ENCODE peak calls at places on chromosomes 12 and 14, in seven cellular contexts. M, D, N, S, H, R and Q are unnamed samples.

GRCh38 chr12:58814036-58814435 is 106.3 kb downstream of the LRIG3 start:
- DNase-seq in H (no peak), D (no peak), M (no peak), N (no peak), R (no peak), S (no peak), Q (no peak)

GRCh38 chr12:20426191-20426590 is 57.9 kb downstream of the PDE3A start:
- DNase-seq in D (peak; percentile 33), H (peak; percentile 58), M (no peak), S (no peak), N (no peak), R (no peak), Q (no peak)

GRCh38 chr12:16048511-16048910 is 137.4 kb downstream of the DERA start:
- DNase-seq in N (no peak), M (no peak), S (no peak), R (no peak), D (no peak), H (no peak), Q (no peak)

GRCh38 chr14:34301107-34301734 is 160.8 kb downstream of the SPTSSA start:
- DNase-seq in M (no peak), N (peak; percentile 28), H (no peak), D (no peak), S (peak; percentile 44), R (peak; percentile 59), Q (no peak)

GRCh38 chr12:53636641-53637040 is 10.5 kb upstream of the ATF7 start:
- DNase-seq in M (no peak), H (no peak), R (no peak), D (no peak), S (no peak), N (no peak), Q (no peak)

GRCh38 chr12:10393291-10393690 is 3.5 kb upstream of the KLRK1 start:
- DNase-seq in H (no peak), S (no peak), D (no peak), N (no peak), R (no peak), M (no peak), Q (no peak)

GRCh38 chr14:33454707-33455106 is 496.2 kb downstream of the EGLN3 start:
- DNase-seq in M (no peak), H (no peak), R (no peak), S (no peak), D (no peak), N (no peak), Q (no peak)

GRCh38 chr14:23610090-23610814 is 25.9 kb upstream of the DHRS2 start:
- DNase-seq in H (no peak), S (no peak), N (no peak), D (no peak), M (no peak), R (no peak), Q (no peak)

GRCh38 chr14:50932159-50932558 is 12.1 kb downstream of the PYGL start:
- DNase-seq in S (no peak), H (no peak), N (no peak), M (no peak), D (no peak), R (no peak), Q (no peak)

GRCh38 chr12:108060910-108061309 is 68.2 kb upstream of the WSCD2 start:
- DNase-seq in S (no peak), H (no peak), R (no peak), D (no peak), M (no peak), N (no peak), Q (no peak)

GRCh38 chr14:78104130-78104529 is 66.0 kb upstream of the NRXN3 start:
- DNase-seq in H (no peak), D (no peak), M (no peak), R (no peak), N (no peak), S (no peak), Q (no peak)

GRCh38 chr12:79690606-79691298 is at the start of gene PAWR:
- DNase-seq in S (no peak), N (peak; percentile 70), M (peak; percentile 83), R (peak; percentile 89), H (peak; percentile 60), D (peak; percentile 79), Q (peak; percentile 75)

GRCh38 chr14:105326891-105327694 is 12.5 kb downstream of the PACS2 start:
- DNase-seq in M (no peak), S (no peak), H (peak; percentile 72), R (no peak), N (no peak), D (no peak), Q (no peak)

GRCh38 chr12:76489737-76490136 is 69.8 kb downstream of the OSBPL8 start:
- DNase-seq in M (no peak), D (no peak), H (no peak), N (no peak), S (no peak), R (peak; percentile 38), Q (no peak)

GRCh38 chr14:38646391-38646790 is 390.5 kb upstream of the CLEC14A start:
- DNase-seq in D (no peak), N (no peak), S (no peak), R (no peak), H (no peak), M (no peak), Q (no peak)

GRCh38 chr12:43882578-43883178 is 46.8 kb downstream of the TMEM117 start:
- DNase-seq in R (peak; percentile 75), D (no peak), H (no peak), N (peak; percentile 39), S (peak; percentile 39), M (no peak), Q (no peak)

GRCh38 chr14:99510556-99511139 is 29.4 kb downstream of the CCNK start:
- DNase-seq in H (no peak), N (no peak), M (no peak), R (no peak), S (no peak), D (peak; percentile 35), Q (no peak)

GRCh38 chr14:92466068-92466458 is 47.5 kb upstream of the RIN3 start:
- DNase-seq in R (no peak), N (no peak), D (no peak), M (no peak), H (no peak), S (no peak), Q (no peak)

GRCh38 chr14:83172363-83172762 is 1638.7 kb upstream of the SEL1L start:
- DNase-seq in H (no peak), R (no peak), S (no peak), N (no peak), M (no peak), D (no peak), Q (no peak)

GRCh38 chr12:120366884-120367251 is 2.1 kb downstream of the MSI1 start:
- DNase-seq in R (no peak), S (no peak), M (no peak), D (no peak), N (no peak), H (no peak), Q (no peak)

GRCh38 chr12:12668005-12668404 is 28.0 kb downstream of the GPR19 start:
- DNase-seq in S (no peak), N (no peak), D (no peak), H (no peak), M (no peak), R (no peak), Q (no peak)

GRCh38 chr12:12676605-12677004 is 19.4 kb downstream of the GPR19 start:
- DNase-seq in S (no peak), N (no peak), R (no peak), H (no peak), D (no peak), M (no peak), Q (no peak)

GRCh38 chr12:12671850-12672660 is 23.9 kb downstream of the GPR19 start:
- DNase-seq in N (no peak), D (no peak), M (no peak), S (no peak), H (no peak), R (no peak), Q (no peak)

GRCh38 chr12:12673296-12673695 is 22.7 kb downstream of the GPR19 start:
- DNase-seq in D (no peak), S (no peak), R (no peak), N (no peak), H (no peak), M (no peak), Q (no peak)
- H3K27ac ChIP-seq in D (no peak overlapping the region), S (no peak overlapping the region), R (no peak overlapping the region), N (no peak overlapping the region), H (no peak overlapping the region), M (no peak overlapping the region), Q (no peak overlapping the region)

GRCh38 chr12:48336066-48336465 is 14.7 kb downstream of the ZNF641 start:
- DNase-seq in M (no peak), S (no peak), R (no peak), N (no peak), H (no peak), D (no peak), Q (no peak)
- TF ChIP-seq POLR2A in M (no peak), S (no peak), R (no peak), N (no peak), H (no peak), D (no peak), Q (no peak)

DNA sequence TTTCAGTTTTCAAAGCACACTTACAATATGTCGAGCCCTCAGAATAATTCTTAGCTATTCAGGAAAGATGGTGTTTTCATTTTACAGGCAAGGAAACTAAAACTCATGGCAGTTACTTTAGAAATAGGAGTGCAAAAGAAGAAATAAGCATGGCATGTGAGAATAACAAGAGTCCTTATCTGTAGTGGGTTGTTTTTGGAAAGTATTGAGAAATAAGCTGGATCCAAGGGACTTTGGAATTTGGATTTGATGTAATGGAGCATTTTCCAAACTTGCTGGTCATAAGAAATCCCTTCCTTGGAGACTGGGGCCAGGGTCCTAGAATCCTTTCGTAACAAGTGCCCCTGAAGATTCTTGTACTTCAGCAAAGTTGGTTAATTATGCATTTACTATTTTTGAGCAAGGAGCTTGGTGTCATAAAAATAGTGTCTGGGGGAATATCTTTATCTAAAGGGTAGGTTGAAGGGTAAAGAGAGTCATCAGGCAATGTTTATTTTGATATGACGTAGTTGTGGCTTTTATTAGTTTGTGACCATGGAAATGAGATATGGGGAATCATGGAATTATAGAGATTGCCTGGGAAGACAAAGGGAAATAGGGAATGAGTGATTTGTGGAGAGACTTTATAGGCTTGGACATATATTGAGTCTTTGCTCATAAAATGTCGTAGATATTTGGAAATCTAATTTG is 53.9 kb downstream of the WNK1 start:
- DNase-seq in R (peak; percentile 56), M (no peak), H (no peak), D (no peak), N (no peak), S (no peak), Q (no peak)
- H3K4me1 ChIP-seq in R (peaks cover 74% of the 10 kb centered on the region), M (peaks cover 79% of the 10 kb centered on the region), H (peaks cover 26% of the 10 kb centered on the region), D (peaks cover 6% of the 10 kb centered on the region), N (no peaks in the 10 kb centered on the region), S (peaks cover 8% of the 10 kb centered on the region), Q (peaks cover 6% of the 10 kb centered on the region)

GRCh38 chr12:107025691-107026090 is 38.7 kb upstream of the MTERF2 start:
- DNase-seq in R (no peak), M (no peak), H (no peak), S (no peak), N (no peak), D (no peak), Q (peak; percentile 25)

GRCh38 chr12:107032266-107032665 is 45.3 kb upstream of the MTERF2 start:
- DNase-seq in S (peak; percentile 13), N (no peak), D (no peak), R (no peak), M (no peak), H (no peak), Q (no peak)

GRCh38 chr12:107027304-107028053 is 40.5 kb upstream of the MTERF2 start:
- DNase-seq in R (peak; percentile 87), N (peak; percentile 52), M (no peak), S (no peak), D (no peak), H (no peak), Q (no peak)
- H3K27ac ChIP-seq in R (peak overlapping the region; percentile 12), N (no peak overlapping the region), M (peak overlapping the region; percentile 71), S (no peak overlapping the region), D (peak overlapping the region; percentile 7), H (peak overlapping the region; percentile 69), Q (peak overlapping the region; percentile 91)